ENCODE peak calls at places on chromosomes 16 and 17, in eight cellular contexts. F is GM04503; O is fibroblast of lung; G is left ventricle myocardium superior; X is non-pigmented ciliary epithelial cell; K is K562; U is CD4-positive, CD25-positive, alpha-beta regulatory T cell; T is NCI-H1417. W is an unnamed sample.

GRCh38 chr17:77356109-77356689 is 215.4 kb downstream of the SEC14L1 start:
- DNase-seq in F (no peak), O (no peak), G (no peak), X (no peak), K (peak; percentile 30), U (no peak), T (no peak), W (no peak)

GRCh38 chr17:71458322-71458721 is 662.5 kb upstream of the SOX9 start:
- DNase-seq in F (no peak), O (no peak), G (no peak), X (no peak), K (no peak), U (no peak), T (no peak), W (no peak)

GRCh38 chr16:56350491-56351405 is 74.6 kb downstream of the AMFR start:
- DNase-seq in F (no peak), O (no peak), G (peak; percentile 29), X (no peak), K (no peak), U (no peak), T (no peak), W (no peak)

GRCh38 chr17:56681561-56682266 is 88.2 kb downstream of the NOG start:
- DNase-seq in F (peak; percentile 64), O (peak; percentile 66), G (no peak), X (peak; percentile 88), K (no peak), U (no peak), T (no peak), W (no peak)

GRCh38 chr16:89045181-89045815 is 48.4 kb upstream of the ACSF3 start:
- DNase-seq in F (no peak), O (no peak), G (peak; percentile 15), X (no peak), K (no peak), U (no peak), T (no peak), W (no peak)

GRCh38 chr17:8563981-8564602 is 66.4 kb downstream of the MYH10 start:
- DNase-seq in F (no peak), O (peak; percentile 50), G (no peak), X (no peak), K (no peak), U (no peak), T (no peak), W (no peak)

GRCh38 chr16:71600822-71601221 is 23.9 kb upstream of the TAT start:
- DNase-seq in F (no peak), O (no peak), G (no peak), X (no peak), K (no peak), U (no peak), T (no peak), W (no peak)

GRCh38 chr17:48995332-48995870 is 1.8 kb upstream of the IGF2BP1 start:
- DNase-seq in F (no peak), O (peak; percentile 27), G (no peak), X (no peak), K (peak; percentile 62), U (no peak), T (peak; percentile 31), W (no peak)

GRCh38 chr17:49815761-49816281 is 27.3 kb downstream of the KAT7 start:
- DNase-seq in F (no peak), O (no peak), G (no peak), X (no peak), K (no peak), U (no peak), T (no peak), W (no peak)

GRCh38 chr17:54494731-54495715 is 405.6 kb upstream of the TOM1L1 start:
- DNase-seq in F (no peak), O (no peak), G (no peak), X (no peak), K (no peak), U (no peak), T (no peak), W (no peak)

GRCh38 chr16:78285437-78285917 is 186.0 kb downstream of the WWOX start:
- DNase-seq in F (no peak), O (no peak), G (no peak), X (no peak), K (no peak), U (no peak), T (no peak), W (no peak)

GRCh38 chr17:801660-802059 is 19.5 kb downstream of the MRM3 start:
- DNase-seq in F (no peak), O (no peak), G (no peak), X (no peak), K (no peak), U (no peak), T (no peak), W (no peak)

GRCh38 chr17:7707858-7708750 is 3.1 kb downstream of the EFNB3 start:
- DNase-seq in F (no peak), O (no peak), G (no peak), X (no peak), K (no peak), U (no peak), T (no peak), W (no peak)